ENCODE peak calls at places on chromosomes 13 and 19, in seven cellular contexts. H is left lung, R is ovary, Z is choroid plexus epithelial cell, E is AG10803, B is tibial nerve, J is brain microvascular endothelial cell. N is an unnamed sample.

GRCh38 chr19:35105047-35105410 is 10.6 kb upstream of the FXYD3 start:
- DNase-seq in E (no peak), H (no peak), B (no peak), R (no peak), Z (no peak), J (no peak), N (no peak)

GRCh38 chr13:47908200-47908902 is 92.7 kb downstream of the SUCLA2 start:
- DNase-seq in H (no peak), Z (peak), R (no peak), J (peak), E (no peak), B (no peak), N (peak)

GRCh38 chr19:2627319-2627829 is 75.1 kb downstream of the GNG7 start:
- DNase-seq in Z (peak), B (peak), H (peak), R (peak), J (peak), E (peak), N (peak)

GRCh38 chr19:48708471-48708870 is 11.1 kb downstream of the MAMSTR start:
- DNase-seq in Z (no peak), J (no peak), B (no peak), R (no peak), E (no peak), H (no peak), N (no peak)

GRCh38 chr13:51906581-51906980 is 44.8 kb downstream of the CCDC70 start:
- DNase-seq in B (no peak), H (no peak), E (no peak), R (no peak), Z (peak), J (no peak), N (no peak)

GRCh38 chr13:41740479-41740878 is 220.4 kb downstream of the VWA8 start:
- DNase-seq in Z (peak), E (peak), B (no peak), R (no peak), H (no peak), J (no peak), N (no peak)

GRCh38 chr19:10742494-10742893 is 24.6 kb downstream of the DNM2 start:
- DNase-seq in H (no peak), B (no peak), Z (no peak), R (no peak), J (no peak), E (no peak), N (no peak)

GRCh38 chr13:91894311-91894710 is 495.9 kb downstream of the GPC5 start:
- DNase-seq in R (no peak), E (no peak), Z (peak), H (no peak), J (no peak), B (no peak), N (no peak)

GRCh38 chr13:33244210-33244906 is 41.2 kb downstream of the STARD13 start:
- DNase-seq in Z (no peak), H (no peak), J (no peak), R (no peak), B (no peak), E (no peak), N (no peak)

GRCh38 chr19:7417671-7418324 is 69.1 kb downstream of the ARHGEF18 start:
- DNase-seq in R (no peak), H (no peak), Z (peak), J (peak), E (peak), B (no peak), N (no peak)

GRCh38 chr19:7690779-7691258 is 10.2 kb downstream of the TRAPPC5 start:
- DNase-seq in R (no peak), J (no peak), B (no peak), H (no peak), E (no peak), Z (no peak), N (no peak)

GRCh38 chr13:84574851-84575250 is 692.6 kb upstream of the SLITRK1 start:
- DNase-seq in R (no peak), J (peak), Z (peak), B (no peak), H (no peak), E (peak), N (peak)

GRCh38 chr19:3760871-3761361 is 576 bp downstream of the APBA3 start:
- DNase-seq in R (no peak), E (peak), B (no peak), H (no peak), J (peak), Z (peak), N (peak)

GRCh38 chr13:37640499-37640898 is 41.9 kb upstream of the POSTN start:
- DNase-seq in R (no peak), J (peak), B (no peak), H (no peak), E (peak), Z (peak), N (peak)

GRCh38 chr13:112773601-112774447 is 84.0 kb downstream of the ATP11A start:
- DNase-seq in R (no peak), J (no peak), Z (no peak), H (no peak), B (no peak), E (no peak), N (no peak)

GRCh38 chr13:98546402-98546801 is 30.5 kb downstream of the STK24 start:
- DNase-seq in E (no peak), R (no peak), J (no peak), H (no peak), Z (no peak), B (no peak), N (no peak)

GRCh38 chr13:60944863-60945262 is 470.8 kb downstream of the PCDH20 start:
- DNase-seq in B (no peak), H (no peak), J (no peak), Z (no peak), E (no peak), R (no peak), N (no peak)

GRCh38 chr19:8468761-8469458 is 24.1 kb downstream of the HNRNPM start:
- DNase-seq in R (no peak), J (no peak), Z (peak), E (peak), B (no peak), H (no peak), N (peak)

GRCh38 chr13:38350114-38350617 is 515 bp downstream of the UFM1 start:
- DNase-seq in Z (peak), H (peak), E (peak), B (peak), J (peak), R (peak), N (peak)

GRCh38 chr19:9309974-9310446 is 372 bp upstream of the ZNF699 start:
- DNase-seq in J (peak), E (peak), B (peak), H (peak), R (peak), Z (peak), N (peak)

GRCh38 chr13:79679334-79679733 is 198.4 kb downstream of the NDFIP2 start:
- DNase-seq in E (peak), R (peak), Z (peak), B (peak), J (peak), H (no peak), N (peak)

GRCh38 chr13:98083507-98083906 is 59.4 kb upstream of the FARP1 start:
- DNase-seq in H (no peak), B (no peak), Z (peak), E (peak), J (peak), R (no peak), N (peak)

GRCh38 chr13:98657506-98658085 is 80.7 kb upstream of the STK24 start:
- DNase-seq in B (no peak), Z (no peak), R (no peak), E (peak), J (no peak), H (no peak), N (peak)

GRCh38 chr19:41531438-41532311 is 44.3 kb upstream of the CEACAM21 start:
- DNase-seq in Z (peak), E (peak), J (peak), B (peak), H (peak), R (peak), N (peak)

GRCh38 chr19:55454787-55455243 is 6.6 kb downstream of the ISOC2 start:
- DNase-seq in H (peak), J (no peak), R (no peak), B (no peak), E (peak), Z (peak), N (peak)

GRCh38 chr19:6528544-6529121 is 2.2 kb upstream of the TNFSF9 start:
- DNase-seq in E (no peak), J (no peak), B (peak), H (peak), Z (no peak), R (no peak), N (no peak)

GRCh38 chr13:86757236-86757978 is 913.8 kb upstream of the SLITRK5 start:
- DNase-seq in Z (peak), H (no peak), J (no peak), E (no peak), R (no peak), B (no peak), N (no peak)

GRCh38 chr19:33208371-33208770 is 14.2 kb downstream of the LRP3 start:
- DNase-seq in E (no peak), J (no peak), R (no peak), H (peak), B (no peak), Z (no peak), N (no peak)

GRCh38 chr19:51157265-51157664 is 15.2 kb downstream of the SIGLEC7 start:
- DNase-seq in E (no peak), R (no peak), B (no peak), Z (no peak), J (no peak), H (no peak), N (no peak)
- H3K4me3 ChIP-seq in E (no peak), R (no peak), B (no peak), Z (no peak), J (no peak), H (no peak), N (no peak)

GRCh38 chr19:28980236-28980868 is 232.6 kb downstream of the UQCRFS1 start:
- DNase-seq in R (no peak), H (no peak), B (no peak), Z (peak), J (peak), E (peak), N (peak)
- TF ChIP-seq CTCF in R (no peak), H (no peak), B (no peak), Z (peak), J (peak), E (peak), N (peak)

GRCh38 chr13:22040810-22041364 is 370.0 kb downstream of the FGF9 start:
- DNase-seq in J (no peak), H (no peak), Z (no peak), B (no peak), E (no peak), R (no peak), N (no peak)
- H3K4me3 ChIP-seq in J (no peak), H (no peak), Z (no peak), B (no peak), E (peak), R (no peak), N (no peak)

DNA sequence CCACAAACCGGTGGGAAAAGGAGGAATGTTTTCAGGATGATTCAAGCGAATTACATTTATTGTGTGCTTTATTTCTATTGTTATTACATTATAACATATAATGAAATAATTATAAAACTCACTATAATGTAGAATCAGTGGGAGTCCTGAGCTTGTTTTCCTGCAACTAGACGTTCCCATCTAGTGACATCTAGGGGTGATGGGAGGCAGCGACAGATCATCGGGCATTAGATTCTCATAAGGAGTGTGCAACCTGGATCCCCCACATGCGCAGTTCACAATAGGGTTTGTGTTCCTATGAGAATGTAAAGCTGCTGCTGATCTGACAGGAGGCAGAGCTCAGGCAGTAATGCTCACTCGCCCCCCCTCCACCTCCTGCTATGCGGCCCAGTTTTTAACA is 54.5 kb downstream of the SPTBN4 start:
- DNase-seq in E (peak), Z (peak), B (no peak), R (no peak), J (no peak), H (no peak), N (peak)
- TF ChIP-seq CTCF in E (peak), Z (peak), B (no peak), R (no peak), J (peak), H (peak), N (peak)

DNA sequence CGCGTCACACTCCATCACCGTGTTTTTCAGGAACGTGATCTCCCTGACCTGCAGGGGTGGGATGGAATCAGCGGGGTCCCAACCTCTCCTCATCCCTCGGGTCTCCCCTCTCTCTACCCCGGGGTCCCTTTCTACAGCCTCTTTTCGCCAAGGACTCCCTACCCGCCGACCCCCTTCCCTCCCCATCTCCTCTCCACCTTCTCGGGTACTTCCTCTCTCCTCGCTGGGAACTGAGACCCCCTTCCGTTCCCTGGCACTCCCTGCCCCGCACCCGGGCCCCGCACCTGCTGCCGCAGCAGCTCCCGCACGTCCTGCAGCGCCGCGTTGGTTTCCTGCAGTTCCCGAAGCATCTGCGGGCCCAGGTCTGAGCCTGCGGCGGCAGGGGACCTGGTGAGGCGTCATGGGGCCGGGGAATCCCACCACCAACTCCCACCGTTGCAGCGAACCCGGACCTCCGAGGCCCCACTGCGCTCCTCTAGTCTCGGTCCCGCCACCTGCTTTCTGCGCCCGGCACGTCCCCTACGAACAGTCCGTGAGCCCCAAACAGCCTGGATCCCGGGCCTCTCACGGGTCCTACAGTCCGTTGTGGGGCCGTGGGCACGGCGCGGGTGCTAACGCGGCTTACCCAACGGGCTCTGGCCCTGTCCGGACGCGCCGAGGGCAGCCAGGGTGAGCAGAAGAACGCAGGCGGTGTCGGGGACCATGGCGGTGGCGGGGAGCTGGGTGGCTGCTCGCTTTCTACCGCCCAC is at the start of gene COMP:
- DNase-seq in B (no peak), E (no peak), Z (no peak), R (no peak), J (no peak), H (no peak), N (no peak)
- H3K4me3 ChIP-seq in B (no peak), E (peak), Z (no peak), R (peak), J (no peak), H (no peak), N (peak)

DNA sequence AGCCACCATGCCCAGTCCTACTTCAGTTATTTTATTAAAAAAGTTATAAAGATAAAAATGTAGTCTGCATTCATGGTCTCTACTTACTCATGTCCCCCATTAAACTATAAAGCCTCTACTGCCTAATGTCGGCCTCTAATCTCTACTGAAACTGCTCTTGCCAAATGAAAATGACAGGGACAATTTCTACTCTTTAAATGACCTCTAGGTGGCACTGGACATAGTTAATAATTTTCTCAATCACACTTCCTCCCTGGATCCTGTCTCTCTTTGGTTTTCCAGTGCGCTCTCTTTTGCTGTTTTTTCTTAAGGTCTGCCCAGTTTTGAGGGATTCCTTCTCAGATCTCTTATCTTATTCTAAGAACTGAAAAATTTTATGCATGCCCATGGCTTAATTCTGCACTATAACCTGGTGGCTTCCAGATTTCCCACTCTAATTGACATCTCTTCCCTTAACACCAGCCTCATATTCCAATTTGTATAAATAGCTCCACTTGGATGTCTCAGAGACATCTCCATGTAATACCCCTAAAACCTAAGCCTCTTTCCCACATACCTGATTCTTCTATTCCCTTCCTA is 54.3 kb downstream of the MTMR6 start:
- DNase-seq in J (no peak), H (no peak), R (no peak), B (no peak), Z (peak), E (peak), N (peak)
- TF ChIP-seq CTCF in J (peak), H (peak), R (no peak), B (peak), Z (peak), E (peak), N (peak)

GRCh38 chr19:37304190-37304883 is 66.6 kb upstream of the ZNF527 start:
- DNase-seq in Z (no peak), H (no peak), B (no peak), R (peak), E (no peak), J (no peak), N (no peak)

GRCh38 chr19:37304884-37305255 is 66.0 kb upstream of the ZNF527 start:
- DNase-seq in Z (no peak), R (no peak), J (no peak), H (no peak), B (no peak), E (no peak), N (no peak)

GRCh38 chr19:37306383-37306963 is 64.4 kb upstream of the ZNF527 start:
- DNase-seq in R (no peak), E (no peak), H (peak), B (no peak), Z (no peak), J (no peak), N (no peak)

GRCh38 chr19:37303591-37304171 is 67.2 kb upstream of the ZNF527 start:
- DNase-seq in B (no peak), E (no peak), R (no peak), H (no peak), J (no peak), Z (no peak), N (no peak)
- H3K4me3 ChIP-seq in B (no peak), E (peak), R (peak), H (peak), J (peak), Z (peak), N (peak)

GRCh38 chr19:46604781-46605355 is 3.7 kb downstream of the CALM3 start:
- DNase-seq in H (peak), E (no peak), Z (no peak), R (no peak), J (no peak), B (no peak), N (no peak)
- TF ChIP-seq CTCF in H (no peak), E (peak), Z (peak), R (no peak), J (peak), B (no peak), N (no peak)

DNA sequence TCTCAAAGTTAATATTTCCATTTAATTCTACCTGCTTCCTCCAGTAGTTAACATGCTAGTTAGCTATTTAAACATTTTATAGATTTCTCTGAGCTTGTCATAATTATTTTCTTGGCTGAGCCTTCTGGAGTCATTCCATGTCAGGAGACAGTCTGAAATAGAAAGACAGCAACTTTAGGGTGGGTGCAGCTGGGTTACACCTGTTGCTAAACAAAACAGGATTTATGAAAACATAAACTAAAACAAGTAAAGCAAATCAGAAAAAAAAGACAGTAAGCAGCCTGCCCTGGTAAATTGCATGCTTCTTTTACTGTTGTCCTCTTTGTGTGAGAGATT is 330.0 kb downstream of the DLEU7 start:
- DNase-seq in E (no peak), J (no peak), Z (no peak), R (no peak), H (no peak), B (no peak), N (no peak)
- H3K4me3 ChIP-seq in E (no peak), J (no peak), Z (no peak), R (no peak), H (no peak), B (no peak), N (no peak)

GRCh38 chr19:29528350-29528945 is 2.7 kb downstream of the VSTM2B start:
- DNase-seq in R (peak), J (peak), E (peak), Z (peak), H (peak), B (peak), N (peak)
- TF ChIP-seq CTCF in R (peak), J (peak), E (peak), Z (peak), H (peak), B (peak), N (peak)